ENCODE peak calls at places on chromosomes 16 and 17, in four cellular contexts. E, T, K and B are unnamed samples.

GRCh38 chr17:74282587-74283370 is 8.7 kb downstream of the DNAI2 start:
- DNase-seq in E (peak; percentile 29), T (no peak), K (no peak), B (peak; percentile 16)

GRCh38 chr17:40647549-40648325 is at the start of gene SMARCE1:
- DNase-seq in E (peak; percentile 65), T (peak; percentile 67), K (peak; percentile 75), B (peak; percentile 71)

GRCh38 chr17:57927048-57927723 is 28.0 kb downstream of the CUEDC1 start:
- DNase-seq in E (no peak), T (peak; percentile 80), K (peak; percentile 65), B (peak; percentile 78)

GRCh38 chr16:72711823-72712222 is 336.1 kb downstream of the ZFHX3 start:
- DNase-seq in E (no peak), T (no peak), K (no peak), B (no peak)

GRCh38 chr17:6657633-6658287 is 6.2 kb downstream of the C17orf100 start:
- DNase-seq in E (no peak), T (no peak), K (no peak), B (no peak)

GRCh38 chr16:79656537-79657115 is 56.1 kb upstream of the MAF start:
- DNase-seq in E (no peak), T (no peak), K (no peak), B (no peak)

GRCh38 chr17:81664051-81664470 is 2.3 kb downstream of the OXLD1 start:
- DNase-seq in E (no peak), T (no peak), K (no peak), B (peak; percentile 25)

GRCh38 chr17:20955437-20956323 is 87.1 kb downstream of the USP22 start:
- DNase-seq in E (no peak), T (no peak), K (peak; percentile 74), B (peak; percentile 77)

GRCh38 chr16:88528902-88529318 is 41.3 kb upstream of the ZC3H18 start:
- DNase-seq in E (no peak), T (no peak), K (no peak), B (no peak)

GRCh38 chr17:39867084-39867890 is 715 bp upstream of the ZPBP2 start:
- DNase-seq in E (peak; percentile 57), T (no peak), K (no peak), B (no peak)

GRCh38 chr17:46038414-46038813 is 39.4 kb downstream of the STH start:
- DNase-seq in E (no peak), T (no peak), K (no peak), B (no peak)

GRCh38 chr16:75919664-75920063 is 193.4 kb upstream of the CPHXL start:
- DNase-seq in E (no peak), T (no peak), K (no peak), B (peak; percentile 44)

GRCh38 chr16:19886061-19886792 is 1.6 kb upstream of the GPRC5B start:
- DNase-seq in E (peak; percentile 81), T (peak; percentile 66), K (peak; percentile 85), B (peak; percentile 80)

GRCh38 chr17:50080827-50081226 is 14.3 kb upstream of the PDK2 start:
- DNase-seq in E (no peak), T (no peak), K (peak; percentile 11), B (no peak)

GRCh38 chr17:61409301-61410099 is 9.9 kb downstream of the TBX2 start:
- DNase-seq in E (peak; percentile 47), T (no peak), K (peak; percentile 63), B (peak; percentile 72)

GRCh38 chr17:30433514-30433913 is 43.7 kb upstream of the GOSR1 start:
- DNase-seq in E (no peak), T (peak; percentile 35), K (peak; percentile 97), B (peak; percentile 94)

GRCh38 chr16:53893731-53894435 is 189.9 kb downstream of the FTO start:
- DNase-seq in E (no peak), T (no peak), K (peak; percentile 59), B (peak; percentile 90)

GRCh38 chr17:41917192-41917591 is 1.6 kb downstream of the ACLY start:
- DNase-seq in E (no peak), T (no peak), K (peak; percentile 64), B (peak; percentile 85)

GRCh38 chr17:38454528-38454927 is 26.3 kb downstream of the ARHGAP23 start:
- DNase-seq in E (no peak), T (peak; percentile 90), K (peak; percentile 73), B (peak; percentile 83)

GRCh38 chr16:10026593-10026992 is 155.6 kb downstream of the GRIN2A start:
- DNase-seq in E (no peak), T (no peak), K (no peak), B (no peak)

GRCh38 chr17:10156579-10157488 is 41.6 kb downstream of the GAS7 start:
- DNase-seq in E (no peak), T (no peak), K (no peak), B (no peak)

GRCh38 chr16:51636913-51637743 is 486.1 kb upstream of the SALL1 start:
- DNase-seq in E (no peak), T (no peak), K (no peak), B (peak; percentile 43)

GRCh38 chr17:78233678-78234077 is 2.2 kb downstream of the TMEM235 start:
- DNase-seq in E (no peak), T (no peak), K (no peak), B (no peak)

GRCh38 chr17:3750296-3750695 is 26.6 kb downstream of the HASPIN start:
- DNase-seq in E (no peak), T (no peak), K (no peak), B (no peak)

GRCh38 chr16:22347100-22347820 is 27.2 kb downstream of the CDR2 start:
- DNase-seq in E (no peak), T (no peak), K (no peak), B (no peak)

GRCh38 chr17:65220732-65221131 is 83.6 kb downstream of the RGS9 start:
- DNase-seq in E (no peak), T (peak; percentile 62), K (no peak), B (no peak)

GRCh38 chr17:60745544-60745943 is 67.9 kb downstream of the BCAS3 start:
- DNase-seq in E (no peak), T (no peak), K (peak; percentile 5), B (peak; percentile 16)

GRCh38 chr16:67915831-67916723 is 15.6 kb downstream of the CTRL start:
- DNase-seq in E (no peak), T (no peak), K (no peak), B (no peak)

GRCh38 chr16:1363501-1364041 is 11.8 kb downstream of the GNPTG start:
- DNase-seq in E (peak; percentile 71), T (peak; percentile 65), K (peak; percentile 40), B (peak; percentile 29)

GRCh38 chr16:65697061-65697460 is 575.2 kb upstream of the CDH11 start:
- DNase-seq in E (no peak), T (no peak), K (peak; percentile 16), B (peak; percentile 14)